ENCODE peak calls at places on chromosomes 4 and X, in four cellular contexts. K, P, E and W are unnamed samples.

GRCh38 chr4:7105261-7105660 is 37.4 kb upstream of the GRPEL1 start:
- DNase-seq in K (no peak), E (no peak), P (no peak), W (no peak)

GRCh38 chr4:185817403-185817818 is 5.4 kb upstream of the SORBS2 start:
- DNase-seq in K (no peak), P (peak), E (no peak), W (no peak)

GRCh38 chr4:72744103-72744725 is 175.2 kb upstream of the ADAMTS3 start:
- DNase-seq in K (no peak), P (no peak), E (no peak), W (no peak)

GRCh38 chr4:2671267-2671895 is 84.8 kb downstream of the TNIP2 start:
- DNase-seq in E (peak), P (no peak), K (no peak), W (no peak)

GRCh38 chr4:100926039-100926717 is 408.4 kb upstream of the EMCN start:
- DNase-seq in K (no peak), E (no peak), P (no peak), W (no peak)

GRCh38 chrX:37314526-37314925 is 34.6 kb upstream of the PRRG1 start:
- DNase-seq in K (no peak), P (no peak), E (no peak), W (no peak)

GRCh38 chrX:154784149-154784985 is 20.9 kb downstream of the MPP1 start:
- DNase-seq in K (no peak), E (no peak), P (no peak), W (no peak)

GRCh38 chr4:182975806-182976205 is 58.6 kb upstream of the DCTD start:
- DNase-seq in K (peak), P (no peak), E (no peak), W (no peak)

GRCh38 chr4:168664242-168664897 is 167.5 kb downstream of the PALLD start:
- DNase-seq in P (no peak), E (no peak), K (no peak), W (no peak)

GRCh38 chr4:7299051-7299907 is 106.9 kb downstream of the SORCS2 start:
- DNase-seq in E (no peak), P (no peak), K (no peak), W (no peak)

GRCh38 chrX:129872524-129872923 is 28.8 kb upstream of the ZDHHC9 start:
- DNase-seq in K (no peak), E (no peak), P (no peak), W (no peak)

GRCh38 chr4:150583287-150584197 is 1.6 kb downstream of the MAB21L2 start:
- DNase-seq in P (peak), E (no peak), K (no peak), W (no peak)

GRCh38 chrX:102765794-102766193 is 45.3 kb downstream of the GPRASP3 start:
- DNase-seq in K (no peak), E (peak), P (no peak), W (peak)

GRCh38 chr4:72375050-72375736 is 193.8 kb downstream of the ADAMTS3 start:
- DNase-seq in P (no peak), E (no peak), K (peak), W (no peak)

GRCh38 chr4:166301266-166301665 is 428.2 kb downstream of the TLL1 start:
- DNase-seq in P (no peak), E (no peak), K (no peak), W (no peak)

GRCh38 chr4:105520819-105521790 is 31.3 kb upstream of the ARHGEF38 start:
- DNase-seq in E (no peak), K (no peak), P (peak), W (no peak)

GRCh38 chr4:101785476-101785875 is 5.1 kb upstream of the BANK1 start:
- DNase-seq in K (no peak), P (no peak), E (no peak), W (no peak)

GRCh38 chr4:845233-845835 is 19.4 kb upstream of the CPLX1 start:
- DNase-seq in E (no peak), P (no peak), K (no peak), W (no peak)

GRCh38 chr4:110518889-110519490 is 43.0 kb downstream of the ENPEP start:
- DNase-seq in E (no peak), P (no peak), K (no peak), W (no peak)

GRCh38 chrX:104343408-104344129 is 88.8 kb upstream of the ESX1 start:
- DNase-seq in P (peak), E (no peak), K (no peak), W (no peak)

GRCh38 chr4:57734104-57734503 is 623.9 kb upstream of the IGFBP7 start:
- DNase-seq in P (no peak), E (no peak), K (no peak), W (no peak)

GRCh38 chr4:155342142-155342541 is 34.6 kb downstream of the MAP9 start:
- DNase-seq in K (peak), E (no peak), P (no peak), W (no peak)

GRCh38 chr4:182273191-182273935 is 30.2 kb downstream of the TENM3 start:
- DNase-seq in P (no peak), E (no peak), K (no peak), W (no peak)

GRCh38 chr4:146105464-146105863 is 70.1 kb upstream of the LSM6 start:
- DNase-seq in P (no peak), K (no peak), E (no peak), W (no peak)

GRCh38 chrX:1592863-1593201 is 1.4 kb downstream of the AKAP17A start:
- DNase-seq in E (peak), P (no peak), K (no peak), W (no peak)

GRCh38 chrX:1589356-1590130 is 1.9 kb upstream of the AKAP17A start:
- DNase-seq in P (peak), E (peak), K (no peak), W (no peak)

GRCh38 chrX:1592128-1592862 is 891 bp downstream of the AKAP17A start:
- DNase-seq in K (no peak), E (peak), P (no peak), W (no peak)

GRCh38 chrX:1591863-1592127 is 391 bp downstream of the AKAP17A start:
- DNase-seq in E (no peak), K (no peak), P (no peak), W (no peak)

GRCh38 chrX:1591102-1591862 is at the start of gene AKAP17A:
- DNase-seq in E (peak), P (peak), K (peak), W (peak)
- TF ChIP-seq CTCF in E (no peak), P (no peak), K (no peak), W (no peak)

GRCh38 chr4:107997001-107997788 is 7.5 kb downstream of the HADH start:
- DNase-seq in P (peak), E (no peak), K (no peak), W (peak)
- H3K4me3 ChIP-seq in P (no peak), E (no peak), K (no peak), W (peak)

GRCh38 chr4:184284742-184285141 is 67.1 kb upstream of the ENPP6 start:
- DNase-seq in E (no peak), P (no peak), K (no peak), W (no peak)

GRCh38 chr4:184288451-184289178 is 70.9 kb upstream of the ENPP6 start:
- DNase-seq in K (no peak), P (no peak), E (no peak), W (no peak)

GRCh38 chr4:184286346-184286745 is 68.7 kb upstream of the ENPP6 start:
- DNase-seq in P (no peak), K (no peak), E (no peak), W (no peak)

GRCh38 chr4:184289179-184289535 is 71.5 kb upstream of the ENPP6 start:
- DNase-seq in E (no peak), K (no peak), P (no peak), W (no peak)

GRCh38 chr4:184287697-184288255 is 70.1 kb upstream of the ENPP6 start:
- DNase-seq in E (no peak), K (no peak), P (no peak), W (no peak)
- TF ChIP-seq CTCF in E (no peak), K (peak), P (no peak), W (peak)

GRCh38 chr4:54657194-54657555 is 582 bp upstream of the KIT start:
- DNase-seq in K (no peak), E (no peak), P (no peak), W (no peak)
- H3K4me3 ChIP-seq in K (peak), E (peak), P (peak), W (peak)

DNA sequence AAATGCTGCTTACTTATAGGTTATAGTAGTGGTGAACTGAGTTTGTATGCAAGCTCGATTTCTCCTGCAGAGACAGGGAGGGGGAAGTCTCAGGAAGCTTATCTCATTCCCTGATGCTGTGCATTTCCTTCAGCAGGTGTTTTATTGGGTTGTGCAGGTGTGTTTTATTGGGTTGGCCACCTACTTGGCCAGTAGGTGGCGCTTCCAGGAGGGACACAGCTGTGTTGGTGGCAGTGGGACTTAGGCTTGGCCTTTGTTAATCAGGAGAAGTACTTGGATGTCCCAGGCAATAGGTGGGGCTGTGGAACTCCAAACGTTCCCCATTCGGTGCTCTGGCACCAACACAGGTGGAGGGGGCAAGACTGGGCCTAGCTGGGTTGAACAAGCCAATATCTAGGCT is 196.0 kb upstream of the DCAF8L1 start:
- DNase-seq in E (no peak), K (no peak), P (no peak), W (no peak)
- TF ChIP-seq CTCF in E (no peak), K (peak), P (no peak), W (peak)

GRCh38 chrX:118698516-118699247 is 28.7 kb upstream of the IL13RA1 start:
- DNase-seq in P (no peak), E (no peak), K (peak), W (no peak)

DNA sequence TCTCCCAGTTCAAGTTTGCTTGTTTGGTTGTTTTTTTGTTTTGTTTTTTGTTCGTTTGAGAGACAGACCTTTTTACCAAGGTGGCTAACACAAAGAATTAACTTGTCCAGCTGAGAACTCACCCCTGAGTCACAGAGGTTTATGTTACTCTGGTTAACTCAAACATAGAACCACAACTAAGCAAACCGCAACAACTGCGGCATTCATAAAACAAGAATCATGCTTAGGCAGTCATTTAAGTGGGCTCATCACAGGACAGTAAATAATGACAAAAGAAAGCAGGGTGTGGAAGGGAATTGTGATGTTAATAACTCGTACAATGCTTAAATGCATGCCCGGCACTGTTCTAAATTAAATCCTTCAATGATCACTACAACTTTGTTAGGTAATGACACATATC is 24.7 kb upstream of the IL13RA1 start:
- DNase-seq in E (no peak), K (no peak), P (no peak), W (no peak)
- H3K4me3 ChIP-seq in E (no peak), K (no peak), P (no peak), W (no peak)

DNA sequence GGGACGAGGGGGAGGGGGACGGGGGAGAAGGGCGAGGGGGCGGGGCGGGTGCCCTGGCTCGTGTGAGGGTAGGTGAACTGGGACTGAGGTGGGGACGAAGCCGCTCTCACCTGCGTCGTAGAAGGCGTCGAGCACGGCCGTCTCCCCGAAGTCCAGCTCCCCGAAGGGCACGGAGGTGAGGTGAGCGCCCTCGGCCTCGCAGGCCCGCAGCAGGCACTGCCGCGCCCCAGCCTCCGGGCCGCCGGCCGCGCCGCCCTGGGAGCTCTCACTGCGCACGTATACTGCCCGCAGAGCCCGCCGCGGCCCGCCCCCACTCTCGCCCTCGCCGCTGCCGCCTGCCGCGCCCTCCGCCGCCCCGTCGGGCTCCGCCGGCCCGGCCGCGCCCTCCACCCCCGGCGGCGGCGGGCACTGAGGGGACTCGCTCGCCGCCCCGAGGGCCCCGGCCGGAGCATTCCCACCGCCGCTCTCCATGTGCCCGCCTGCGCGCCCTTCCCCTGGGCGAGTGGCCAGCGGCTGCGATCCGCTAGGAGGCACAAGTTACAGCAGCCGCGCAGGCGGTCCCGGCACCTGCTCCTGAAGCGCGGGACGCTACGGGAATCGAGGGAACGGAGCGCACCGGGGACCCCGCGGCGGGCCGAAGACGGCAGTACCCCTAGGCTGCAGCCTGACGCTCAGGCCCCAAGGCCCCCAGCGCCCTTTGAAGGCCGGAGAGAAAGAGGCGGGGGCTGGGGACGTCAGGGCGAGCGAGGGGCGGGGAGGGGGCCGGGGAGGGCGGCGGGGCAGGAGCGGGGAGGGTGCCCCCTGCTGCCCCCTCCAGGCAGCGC is at the start of gene MAP3K15:
- DNase-seq in K (no peak), E (peak), P (no peak), W (peak)
- TF ChIP-seq CTCF in K (no peak), E (no peak), P (no peak), W (no peak)

GRCh38 chr4:23305026-23305425 is 584.8 kb downstream of the PPARGC1A start:
- DNase-seq in E (no peak), P (no peak), K (no peak), W (no peak)
- H3K4me3 ChIP-seq in E (no peak), P (no peak), K (no peak), W (no peak)

GRCh38 chrX:30308263-30309138 is 689 bp downstream of the NR0B1 start:
- DNase-seq in K (no peak), E (no peak), P (no peak), W (peak)
- TF ChIP-seq CTCF in K (no peak), E (no peak), P (no peak), W (no peak)